ENCODE peak calls at places on chromosomes 7 and 10, in six cellular contexts. J, O, Q, S, G and P are unnamed samples. For H3K4me1, the result is how much of the 10 kb centered on the place peaks cover.

GRCh38 chr7:78673272-78673671 is 780.2 kb downstream of the MAGI2 start:
- DNase-seq in O (peak), S (no peak), Q (no peak), J (no peak), G (no peak), P (no peak)

GRCh38 chr7:105654994-105655900 is 74.0 kb upstream of the EFCAB10 start:
- DNase-seq in G (peak), O (peak), J (no peak), Q (no peak), S (no peak), P (peak)

GRCh38 chr7:140745654-140746053 is 49.1 kb downstream of the NDUFB2 start:
- DNase-seq in G (no peak), O (no peak), Q (no peak), J (no peak), S (no peak), P (no peak)

GRCh38 chr10:49370326-49371100 is 25.4 kb downstream of the DRGX start:
- DNase-seq in G (no peak), O (no peak), Q (no peak), J (no peak), S (no peak), P (no peak)

GRCh38 chr7:40298421-40298820 is 163.6 kb downstream of the SUGCT start:
- DNase-seq in O (no peak), J (no peak), S (no peak), G (no peak), Q (no peak), P (no peak)

GRCh38 chr10:91420868-91421267 is 10.7 kb downstream of the HECTD2 start:
- DNase-seq in G (peak), O (no peak), Q (no peak), J (no peak), S (no peak), P (no peak)

GRCh38 chr7:55400191-55400590 is 35.1 kb downstream of the LANCL2 start:
- DNase-seq in O (no peak), G (no peak), Q (no peak), J (no peak), S (no peak), P (no peak)

GRCh38 chr10:580796-581195 is 108.7 kb downstream of the DIP2C start:
- DNase-seq in J (no peak), O (no peak), G (no peak), S (no peak), Q (no peak), P (no peak)

GRCh38 chr7:20219446-20220292 is 2.5 kb upstream of the MACC1 start:
- DNase-seq in O (peak), G (no peak), S (peak), J (peak), Q (peak), P (peak)

GRCh38 chr10:28367865-28368541 is 65.1 kb upstream of the MPP7 start:
- DNase-seq in J (peak), G (peak), S (peak), O (no peak), Q (no peak), P (no peak)

GRCh38 chr10:5291501-5292195 is 73.1 kb upstream of the UCN3 start:
- DNase-seq in O (no peak), J (peak), S (peak), Q (no peak), G (peak), P (peak)

GRCh38 chr10:13079776-13080050 is 20.2 kb upstream of the OPTN start:
- DNase-seq in Q (no peak), G (peak), S (no peak), J (no peak), O (no peak), P (no peak)

GRCh38 chr7:149822353-149822943 is 15.7 kb upstream of the ZNF862 start:
- DNase-seq in J (peak), G (no peak), S (no peak), O (no peak), Q (no peak), P (no peak)

GRCh38 chr10:58479016-58479415 is 33.7 kb upstream of the BICC1 start:
- DNase-seq in Q (no peak), O (no peak), J (no peak), G (no peak), S (no peak), P (no peak)
- H3K4me1 ChIP-seq in Q (under half), O (under half), J (under half), G (under half), S (under half), P (under half)

DNA sequence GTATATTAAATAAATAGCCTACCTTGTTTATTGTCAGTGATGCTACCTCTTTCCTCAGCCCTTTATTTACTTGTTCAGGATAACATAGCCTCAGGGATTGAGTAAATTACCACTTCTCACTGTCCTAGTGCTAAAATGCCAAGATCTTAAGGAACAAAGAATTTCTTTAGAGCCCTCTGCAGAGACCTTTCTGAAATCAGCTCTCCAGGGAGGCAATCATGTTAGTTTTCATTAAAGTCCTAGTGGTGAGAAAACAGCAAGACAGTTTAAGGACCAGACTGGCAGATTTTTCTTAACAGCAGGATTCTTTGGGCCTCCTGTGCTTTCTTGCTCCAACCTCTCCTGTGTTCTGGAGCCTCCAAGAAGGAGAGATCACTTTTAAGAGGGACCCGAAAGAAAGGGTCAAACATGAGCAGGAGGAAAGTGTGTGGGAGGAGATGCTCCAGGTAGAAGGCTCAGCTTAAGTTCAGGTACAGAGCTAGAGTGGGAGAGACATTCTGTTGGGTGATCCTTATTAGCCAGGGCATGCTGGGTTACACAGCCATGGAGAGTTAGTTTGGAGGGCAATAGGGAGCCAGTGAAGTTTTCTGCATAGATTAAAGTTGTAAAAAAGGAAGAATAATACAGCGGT is 1.2 kb upstream of the PLCE1 start:
- DNase-seq in O (no peak), Q (no peak), G (peak), J (no peak), S (no peak), P (no peak)
- TF ChIP-seq CTCF in O (no peak), Q (no peak), G (no peak), J (no peak), S (no peak), P (no peak)

DNA sequence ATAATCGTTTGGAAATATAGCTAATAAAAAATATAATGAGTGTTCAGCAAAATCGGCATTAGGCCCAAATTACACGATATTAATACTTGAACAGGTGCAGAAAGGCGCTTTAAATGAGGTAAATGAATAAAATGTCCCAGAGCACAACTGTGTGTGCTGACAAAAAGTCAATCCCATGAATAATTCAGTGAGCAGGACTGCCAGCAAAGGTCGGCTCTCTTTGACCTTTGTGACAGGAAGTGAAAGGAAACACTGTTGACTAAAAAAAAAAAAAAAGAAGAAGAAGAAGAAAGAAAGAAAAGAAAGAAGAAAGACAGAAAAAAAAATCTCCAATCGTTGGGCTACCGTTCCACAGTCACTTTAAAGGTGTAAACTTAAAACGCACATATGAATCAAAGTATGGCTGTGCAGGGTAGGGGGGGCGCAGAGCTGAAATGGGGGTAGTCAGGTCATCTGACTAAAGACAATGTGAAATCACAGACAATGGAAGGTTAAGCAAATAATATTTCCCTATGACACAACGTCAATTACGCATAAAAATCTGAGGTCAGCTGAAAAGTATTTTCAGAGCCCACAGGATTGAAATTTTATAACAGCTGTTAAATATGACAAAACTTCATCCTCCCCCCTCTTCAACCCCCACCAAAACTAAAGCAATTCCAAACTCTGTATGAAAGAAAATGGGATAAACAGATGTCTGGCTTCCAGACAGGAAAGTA is 11.1 kb downstream of the EBF3 start:
- DNase-seq in Q (no peak), G (no peak), O (no peak), J (no peak), S (no peak), P (no peak)
- H3K4me3 ChIP-seq in Q (no peak), G (no peak), O (no peak), J (no peak), S (no peak), P (no peak)

GRCh38 chr10:132562177-132562915 is 24.8 kb downstream of the INPP5A start:
- DNase-seq in O (no peak), Q (no peak), G (no peak), S (no peak), J (no peak), P (no peak)
- H3K4me1 ChIP-seq in O (under half), Q (under half), G (under half), S (under half), J (under half), P (under half)

GRCh38 chr7:17787257-17787656 is 153.0 kb downstream of the SNX13 start:
- DNase-seq in Q (no peak), J (no peak), G (no peak), S (no peak), O (no peak), P (no peak)

GRCh38 chr7:17779381-17779780 is 160.9 kb downstream of the SNX13 start:
- DNase-seq in J (no peak), O (no peak), Q (no peak), S (no peak), G (no peak), P (no peak)

GRCh38 chr7:17786314-17786852 is 153.9 kb downstream of the SNX13 start:
- DNase-seq in Q (no peak), O (no peak), S (no peak), G (no peak), J (no peak), P (no peak)

GRCh38 chr7:17782216-17782549 is 158.1 kb downstream of the SNX13 start:
- DNase-seq in O (no peak), Q (no peak), J (no peak), S (no peak), G (no peak), P (no peak)

DNA sequence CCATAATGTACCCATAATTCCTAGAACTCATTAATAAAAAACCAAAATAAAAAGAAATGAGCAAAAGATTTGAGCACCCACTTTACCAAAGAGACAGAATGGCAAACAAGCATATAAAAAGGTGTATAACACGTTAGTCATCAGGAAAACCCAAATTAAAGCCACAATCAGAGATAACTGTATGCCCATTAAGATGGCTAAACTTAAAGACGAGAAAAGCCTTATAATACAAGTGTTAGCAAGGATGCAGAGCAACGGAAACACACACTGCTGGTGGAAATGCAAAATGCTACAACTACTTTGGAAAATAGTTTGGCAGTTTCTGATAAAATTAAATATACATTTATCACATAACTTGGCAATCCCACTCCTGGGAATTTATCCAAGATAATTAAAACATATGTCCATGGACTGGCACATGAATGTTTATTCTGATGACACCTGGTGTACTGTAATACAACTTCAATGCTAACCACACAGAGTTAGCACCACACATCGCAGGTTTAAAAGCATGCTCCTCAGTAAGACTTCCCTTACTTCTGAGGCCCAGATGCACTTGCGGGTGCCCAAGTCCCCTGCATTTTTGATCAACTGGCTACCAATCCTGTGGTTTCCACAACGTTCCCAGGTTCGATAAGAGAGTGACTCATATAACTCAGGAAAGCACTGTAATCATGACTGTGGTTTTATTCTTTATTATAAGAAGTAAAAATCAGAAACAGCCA is 158.6 kb downstream of the SNX13 start:
- DNase-seq in J (no peak), G (no peak), O (no peak), Q (no peak), S (no peak), P (no peak)
- TF ChIP-seq CTCF in J (no peak), G (no peak), O (no peak), Q (no peak), S (no peak), P (no peak)